ENCODE peak calls at places on chromosome X, in six cellular contexts. S, A, W, N, B and M are unnamed samples.
A peak's percentile ranks its signal among the peaks of the same experiment; 100 is the strongest.

GRCh38 chrX:39397561-39398200 is 596.4 kb downstream of the MID1IP1 start:
- DNase-seq in S (no peak), A (no peak), W (no peak), N (no peak), B (no peak), M (no peak)

GRCh38 chrX:150361070-150361776 is 1.9 kb upstream of the MAMLD1 start:
- DNase-seq in S (no peak), A (peak; percentile 38), W (peak; percentile 30), N (no peak), B (no peak), M (no peak)

GRCh38 chrX:66074920-66075879 is 35.3 kb upstream of the VSIG4 start:
- DNase-seq in S (no peak), A (no peak), W (no peak), N (peak; percentile 32), B (peak; percentile 20), M (peak; percentile 8)

GRCh38 chrX:154136627-154137161 is 7.3 kb upstream of the OPN1LW start:
- DNase-seq in S (peak; percentile 77), A (peak; percentile 87), W (peak; percentile 20), N (peak; percentile 29), B (peak; percentile 71), M (peak; percentile 15)

GRCh38 chrX:65723706-65724105 is 56.3 kb downstream of the MSN start:
- DNase-seq in S (no peak), A (no peak), W (no peak), N (peak; percentile 48), B (no peak), M (no peak)

GRCh38 chrX:130060122-130061069 is 49.9 kb downstream of the ELF4 start:
- DNase-seq in S (peak; percentile 84), A (peak; percentile 88), W (peak; percentile 61), N (peak; percentile 59), B (peak; percentile 84), M (peak; percentile 68)

GRCh38 chrX:129013574-129013973 is 509.7 kb downstream of the SMARCA1 start:
- DNase-seq in S (no peak), A (no peak), W (no peak), N (no peak), B (no peak), M (no peak)

GRCh38 chrX:13121020-13121419 is 76.6 kb upstream of the FAM9C start:
- DNase-seq in S (no peak), A (no peak), W (no peak), N (no peak), B (no peak), M (no peak)

GRCh38 chrX:153474266-153474665 is 3.9 kb upstream of the HAUS7 start:
- DNase-seq in S (no peak), A (no peak), W (no peak), N (no peak), B (no peak), M (no peak)

GRCh38 chrX:3286196-3286920 is 60.1 kb downstream of the MXRA5 start:
- DNase-seq in S (no peak), A (no peak), W (no peak), N (peak; percentile 64), B (no peak), M (no peak)

GRCh38 chrX:23317799-23318724 is 16.6 kb upstream of the PTCHD1 start:
- DNase-seq in S (no peak), A (peak; percentile 24), W (peak; percentile 24), N (peak; percentile 11), B (no peak), M (no peak)

GRCh38 chrX:53688300-53688699 is 1.8 kb upstream of the HUWE1 start:
- DNase-seq in S (no peak), A (peak; percentile 28), W (no peak), N (no peak), B (no peak), M (no peak)

GRCh38 chrX:21800344-21800770 is 39.1 kb upstream of the MBTPS2 start:
- DNase-seq in S (no peak), A (no peak), W (no peak), N (peak; percentile 40), B (no peak), M (no peak)

GRCh38 chrX:16885628-16886027 is 15.5 kb upstream of the RBBP7 start:
- DNase-seq in S (no peak), A (no peak), W (no peak), N (no peak), B (no peak), M (no peak)

GRCh38 chrX:125291124-125291523 is 28.5 kb upstream of the TEX13C start:
- DNase-seq in S (no peak), A (no peak), W (no peak), N (no peak), B (no peak), M (no peak)

GRCh38 chrX:43880439-43880838 is 1.8 kb downstream of the MAOB start:
- DNase-seq in S (no peak), A (no peak), W (no peak), N (peak; percentile 48), B (no peak), M (no peak)

GRCh38 chrX:16186380-16187007 is 19.2 kb downstream of the MAGEB17 start:
- DNase-seq in S (no peak), A (no peak), W (no peak), N (no peak), B (no peak), M (no peak)

GRCh38 chrX:35150642-35151239 is 208.1 kb downstream of the FAM47B start:
- DNase-seq in S (no peak), A (no peak), W (no peak), N (no peak), B (no peak), M (no peak)

GRCh38 chrX:75522565-75523411 is at the start of gene ZDHHC15:
- DNase-seq in S (peak; percentile 64), A (peak; percentile 89), W (peak; percentile 74), N (peak; percentile 2), B (peak; percentile 16), M (peak; percentile 14)

GRCh38 chrX:50211510-50211909 is 6.9 kb downstream of the CCNB3 start:
- DNase-seq in S (no peak), A (no peak), W (peak; percentile 7), N (peak; percentile 50), B (no peak), M (no peak)

GRCh38 chrX:25191403-25191802 is 175.6 kb upstream of the ARX start:
- DNase-seq in S (no peak), A (no peak), W (no peak), N (no peak), B (no peak), M (no peak)

GRCh38 chrX:105190252-105190853 is 30.1 kb downstream of the TEX13A start:
- DNase-seq in S (no peak), A (peak; percentile 41), W (peak; percentile 29), N (peak; percentile 47), B (peak; percentile 14), M (no peak)

GRCh38 chrX:17375631-17376380 is 806 bp downstream of the NHS start:
- DNase-seq in S (no peak), A (peak; percentile 59), W (peak; percentile 6), N (peak; percentile 35), B (peak; percentile 29), M (no peak)

GRCh38 chrX:103774070-103774642 is 2.5 kb upstream of the PLP1 start:
- DNase-seq in S (no peak), A (peak; percentile 56), W (peak; percentile 28), N (peak; percentile 73), B (no peak), M (no peak)

GRCh38 chrX:105260291-105261043 is 40.0 kb upstream of the TEX13A start:
- DNase-seq in S (no peak), A (no peak), W (no peak), N (no peak), B (no peak), M (peak; percentile 11)

GRCh38 chrX:33725556-33726232 is 406.4 kb downstream of the FAM47A start:
- DNase-seq in S (no peak), A (peak; percentile 80), W (peak; percentile 9), N (peak; percentile 14), B (no peak), M (no peak)

GRCh38 chrX:140762061-140762460 is 52.5 kb downstream of the LINC00632 start:
- DNase-seq in S (no peak), A (peak; percentile 74), W (peak; percentile 29), N (peak; percentile 76), B (peak; percentile 27), M (no peak)

GRCh38 chrX:135432881-135433521 is 11.3 kb downstream of the SMIM10L2A start:
- DNase-seq in S (no peak), A (no peak), W (no peak), N (peak; percentile 5), B (no peak), M (no peak)

GRCh38 chrX:50081282-50081955 is 119.4 kb downstream of the AKAP4 start:
- DNase-seq in S (no peak), A (peak; percentile 72), W (peak; percentile 18), N (peak; percentile 41), B (peak; percentile 33), M (no peak)

GRCh38 chrX:72029473-72030411 is 102.0 kb downstream of the RTL5 start:
- DNase-seq in S (no peak), A (no peak), W (peak; percentile 5), N (peak; percentile 63), B (no peak), M (no peak)